ENCODE peak calls at places on chromosome X, in nine cellular contexts. S, R, L, A, Q, V, Y, M and F are unnamed samples.

GRCh38 chrX:144334577-144334976 is 450.7 kb downstream of the UBE2NL start:
- DNase-seq in L (no peak), Q (no peak), Y (no peak), S (no peak), M (no peak), V (no peak), R (no peak), A (no peak), F (no peak)

GRCh38 chrX:41692162-41692749 is 3.5 kb downstream of the GPR34 start:
- DNase-seq in Y (no peak), R (peak), A (no peak), L (no peak), M (no peak), S (no peak), V (no peak), Q (no peak), F (no peak)

GRCh38 chrX:66007851-66008250 is 32.0 kb downstream of the VSIG4 start:
- DNase-seq in S (no peak), M (no peak), L (no peak), Y (no peak), Q (no peak), R (no peak), V (no peak), A (no peak), F (no peak)

GRCh38 chrX:105837227-105837626 is 14.9 kb downstream of the NRK start:
- DNase-seq in A (peak), S (no peak), R (peak), L (peak), Q (no peak), V (peak), M (no peak), Y (no peak), F (peak)

GRCh38 chrX:20451936-20452335 is 185.2 kb upstream of the RPS6KA3 start:
- DNase-seq in S (no peak), R (no peak), L (no peak), A (no peak), V (no peak), Q (no peak), M (no peak), Y (no peak), F (no peak)

GRCh38 chrX:136146614-136147319 is 566 bp upstream of the FHL1 start:
- DNase-seq in S (no peak), Q (no peak), M (no peak), A (peak), L (no peak), Y (peak), V (no peak), R (peak), F (no peak)

GRCh38 chrX:50107470-50107869 is 93.3 kb downstream of the AKAP4 start:
- DNase-seq in V (no peak), R (no peak), L (no peak), M (no peak), Q (no peak), Y (no peak), A (no peak), S (no peak), F (no peak)

GRCh38 chrX:11533211-11533651 is 132.5 kb downstream of the ARHGAP6 start:
- DNase-seq in V (peak), A (peak), Y (peak), S (no peak), L (no peak), Q (peak), M (no peak), R (peak), F (no peak)

GRCh38 chrX:149374751-149375150 is 130.4 kb downstream of the IDS start:
- DNase-seq in M (no peak), S (no peak), Y (no peak), A (no peak), Q (no peak), R (no peak), L (no peak), V (no peak), F (no peak)

GRCh38 chrX:120308558-120308957 is 2.7 kb downstream of the TMEM255A start:
- DNase-seq in Q (no peak), M (no peak), S (no peak), V (no peak), A (no peak), L (no peak), Y (peak), R (no peak), F (no peak)

GRCh38 chrX:9816094-9816700 is 30.0 kb downstream of the SHROOM2 start:
- DNase-seq in R (no peak), A (no peak), Y (no peak), S (no peak), Q (peak), V (no peak), L (no peak), M (no peak), F (no peak)

GRCh38 chrX:67544281-67544680 is 460 bp downstream of the AR start:
- DNase-seq in R (peak), Y (no peak), Q (no peak), A (no peak), L (peak), V (peak), S (no peak), M (no peak), F (peak)